ENCODE peak calls at places on chromosome 10, in five cellular contexts. E is stimulated activated CD8-positive, alpha-beta memory T cell treated with anti-CD3 and anti-CD28 coated beads, Interleukin-2, amount 100 ng/mL, for 48 hours; J is NCI-H345; K is ELR; P is GM04504. X is an unnamed sample.

GRCh38 chr10:111316607-111317006 is 239.8 kb downstream of the ADRA2A start:
- DNase-seq in J (peak), K (no peak), E (no peak), P (no peak), X (peak)

GRCh38 chr10:131686781-131687419 is 213.9 kb upstream of the PPP2R2D start:
- DNase-seq in P (no peak), K (no peak), J (no peak), E (no peak), X (no peak)

GRCh38 chr10:132746386-132746785 is 39.6 kb downstream of the NKX6-2 start:
- DNase-seq in P (no peak), K (no peak), E (no peak), J (no peak), X (no peak)

GRCh38 chr10:132849546-132850031 is 63.6 kb upstream of the NKX6-2 start:
- DNase-seq in K (no peak), E (no peak), P (no peak), J (no peak), X (no peak)

GRCh38 chr10:29209830-29210229 is 79.0 kb upstream of the LYZL1 start:
- DNase-seq in J (no peak), K (no peak), E (no peak), P (no peak), X (no peak)

GRCh38 chr10:53209941-53210611 is 437.5 kb upstream of the MBL2 start:
- DNase-seq in E (no peak), K (peak), J (peak), P (no peak), X (peak)

GRCh38 chr10:117743517-117743916 is 201.0 kb downstream of the EMX2 start:
- DNase-seq in K (no peak), P (no peak), E (no peak), J (no peak), X (peak)

GRCh38 chr10:117391436-117392205 is 16.4 kb upstream of the PDZD8 start:
- DNase-seq in K (no peak), P (peak), J (no peak), E (no peak), X (no peak)

GRCh38 chr10:98472171-98472570 is 25.4 kb upstream of the HPS1 start:
- DNase-seq in P (no peak), J (no peak), K (no peak), E (no peak), X (no peak)

GRCh38 chr10:73262105-73262730 is 9.8 kb upstream of the MRPS16 start:
- DNase-seq in P (peak), K (peak), E (no peak), J (no peak), X (no peak)

GRCh38 chr10:86357676-86358075 is 8.9 kb downstream of the GRID1 start:
- DNase-seq in K (no peak), P (no peak), J (no peak), E (no peak), X (no peak)

GRCh38 chr10:133325392-133325760 is 11.3 kb downstream of the CALY start:
- DNase-seq in J (no peak), K (no peak), E (no peak), P (no peak), X (no peak)

GRCh38 chr10:71394926-71395562 is 1.7 kb upstream of the CDH23 start:
- DNase-seq in J (no peak), P (no peak), E (no peak), K (no peak), X (no peak)

GRCh38 chr10:92972066-92972870 is 88.3 kb upstream of the CYP26C1 start:
- DNase-seq in K (peak), E (no peak), J (no peak), P (peak), X (no peak)

GRCh38 chr10:72056932-72057751 is 31.2 kb downstream of the SPOCK2 start:
- DNase-seq in E (no peak), P (no peak), J (no peak), K (no peak), X (no peak)

GRCh38 chr10:74799840-74800239 is 26.6 kb upstream of the KAT6B start:
- DNase-seq in P (no peak), K (peak), E (no peak), J (peak), X (no peak)

GRCh38 chr10:132721725-132722124 is 64.2 kb downstream of the NKX6-2 start:
- DNase-seq in K (peak), J (no peak), P (no peak), E (no peak), X (no peak)

GRCh38 chr10:114486938-114487814 is 82.9 kb upstream of the AFAP1L2 start:
- DNase-seq in E (no peak), J (peak), P (no peak), K (no peak), X (no peak)

GRCh38 chr10:123999956-124000615 is 93.3 kb downstream of the CHST15 start:
- DNase-seq in J (no peak), E (no peak), K (no peak), P (no peak), X (no peak)

GRCh38 chr10:7484456-7485266 is 73.8 kb upstream of the SFMBT2 start:
- DNase-seq in E (no peak), K (no peak), J (no peak), P (no peak), X (no peak)

GRCh38 chr10:42932735-42933453 is 144.0 kb upstream of the RET start:
- DNase-seq in K (no peak), E (no peak), J (peak), P (no peak), X (no peak)

GRCh38 chr10:28125701-28126100 is 126.8 kb upstream of the ODAD2 start:
- DNase-seq in K (peak), P (peak), J (no peak), E (no peak), X (no peak)

X was measured in COR-L47.